ENCODE peak calls at places on chromosomes 11 and 22, in ten cellular contexts. M is CD4-positive, alpha-beta T cell; G is testis; J is IMR-90; P is esophagus squamous epithelium; F is BJ; U is RWPE1; L is tibial artery; E is nephron progenitor cell; Q is astrocyte of the spinal cord. H is an unnamed sample.

GRCh38 chr11:69670158-69670845 is 4.9 kb downstream of the LTO1 start:
- DNase-seq in Q (peak), P (no peak), F (no peak), J (peak), G (peak), E (peak), M (peak), U (peak), L (peak), H (peak)

GRCh38 chr11:629237-629583 is 2.2 kb upstream of the SCT start:
- DNase-seq in M (no peak), J (no peak), E (no peak), Q (no peak), L (no peak), U (no peak), P (no peak), F (no peak), G (no peak), H (no peak)

GRCh38 chr11:47395225-47396048 is 13.0 kb upstream of the SLC39A13 start:
- DNase-seq in G (no peak), U (no peak), Q (no peak), J (no peak), F (no peak), P (no peak), E (no peak), M (no peak), L (peak), H (no peak)

GRCh38 chr11:454043-454442 is 4.0 kb downstream of the PTDSS2 start:
- DNase-seq in U (no peak), Q (no peak), G (no peak), J (no peak), F (no peak), M (no peak), P (no peak), E (no peak), L (no peak), H (no peak)

GRCh38 chr11:1230121-1230455 is 7.2 kb downstream of the MUC5B start:
- DNase-seq in P (no peak), E (no peak), M (no peak), Q (no peak), J (no peak), G (no peak), U (no peak), F (no peak), L (peak), H (no peak)

GRCh38 chr11:122817121-122817520 is 21.2 kb upstream of the CRTAM start:
- DNase-seq in F (no peak), L (no peak), M (no peak), J (no peak), U (peak), G (no peak), Q (no peak), P (no peak), E (no peak), H (no peak)

GRCh38 chr22:39236321-39237275 is 8.2 kb downstream of the PDGFB start:
- DNase-seq in U (no peak), G (no peak), P (no peak), M (peak), L (no peak), Q (no peak), F (no peak), E (no peak), J (no peak), H (no peak)

GRCh38 chr11:124844664-124845079 is 20.6 kb upstream of the ROBO3 start:
- DNase-seq in Q (no peak), J (no peak), U (no peak), L (no peak), P (no peak), M (no peak), E (no peak), G (no peak), F (no peak), H (no peak)

GRCh38 chr11:105878510-105878909 is 143.5 kb downstream of the MSANTD4 start:
- DNase-seq in P (no peak), M (no peak), Q (no peak), L (no peak), G (no peak), E (no peak), F (no peak), J (no peak), U (no peak), H (no peak)

GRCh38 chr11:46278387-46279173 is 1.1 kb downstream of the CREB3L1 start:
- DNase-seq in L (no peak), M (peak), E (peak), J (peak), F (no peak), U (no peak), Q (peak), G (peak), P (no peak), H (peak)

GRCh38 chr11:1853376-1854131 is 670 bp downstream of the LSP1 start:
- DNase-seq in F (no peak), E (no peak), M (peak), Q (no peak), L (no peak), P (no peak), G (no peak), J (no peak), U (no peak), H (no peak)

GRCh38 chr22:44730034-44730433 is 22.3 kb upstream of the ARHGAP8 start:
- DNase-seq in J (no peak), M (no peak), Q (no peak), U (no peak), F (no peak), G (no peak), E (no peak), L (no peak), P (no peak), H (no peak)

GRCh38 chr22:44730490-44731356 is 21.7 kb upstream of the ARHGAP8 start:
- DNase-seq in G (no peak), F (no peak), E (no peak), P (no peak), U (no peak), J (no peak), L (no peak), M (no peak), Q (no peak), H (no peak)

GRCh38 chr22:44727709-44728108 is 24.7 kb upstream of the ARHGAP8 start:
- DNase-seq in J (no peak), F (no peak), Q (no peak), G (no peak), P (no peak), U (no peak), L (no peak), E (no peak), M (no peak), H (no peak)

GRCh38 chr22:44728761-44729261 is 23.6 kb upstream of the ARHGAP8 start:
- DNase-seq in M (no peak), U (no peak), F (no peak), E (no peak), P (no peak), G (peak), L (no peak), J (no peak), Q (no peak), H (no peak)

DNA sequence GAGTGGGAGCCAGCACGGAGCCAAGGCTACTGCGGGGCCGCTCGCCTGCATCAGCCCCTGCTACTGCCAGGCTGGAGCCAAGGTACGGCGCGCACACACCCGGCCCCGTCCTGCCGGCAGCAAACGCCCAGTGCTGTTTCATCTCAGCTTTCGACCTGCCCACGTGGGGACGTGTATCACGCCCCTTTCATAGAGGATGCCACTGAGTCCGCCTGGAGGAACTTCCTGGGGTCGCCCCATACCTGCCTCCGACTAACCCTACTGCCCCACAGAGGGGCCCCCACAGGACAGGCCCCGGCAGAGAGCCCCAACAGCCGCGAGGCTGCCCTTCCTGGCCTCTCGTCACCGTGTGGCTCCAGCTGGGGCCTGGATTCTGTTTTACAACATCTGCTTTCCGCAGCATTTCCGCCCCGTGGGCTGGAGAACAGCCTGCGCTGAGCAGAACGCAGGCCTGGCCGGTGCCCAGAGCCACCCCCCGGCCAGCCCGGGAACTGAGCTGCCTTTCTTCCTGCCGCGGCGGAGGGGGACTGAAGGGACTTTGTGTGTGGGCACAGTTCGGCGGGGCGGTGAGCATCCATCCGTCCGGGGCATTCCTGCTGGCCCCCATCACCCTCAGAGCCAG is 22.9 kb upstream of the ARHGAP8 start:
- DNase-seq in J (peak), P (no peak), U (no peak), L (no peak), M (no peak), G (peak), Q (peak), E (no peak), F (peak), H (peak)
- TF ChIP-seq CTCF in J (peak), P (no peak), U (no peak), L (no peak), M (no peak), G (peak), Q (peak), E (no peak), F (peak), H (peak)

GRCh38 chr11:35274909-35275807 is 136.2 kb downstream of the CD44 start:
- DNase-seq in M (no peak), E (no peak), F (no peak), Q (peak), J (no peak), G (peak), P (no peak), U (no peak), L (peak), H (peak)
- TF ChIP-seq CTCF in M (no peak), E (no peak), F (no peak), Q (no peak), J (no peak), G (no peak), P (no peak), U (no peak), L (no peak), H (no peak)

GRCh38 chr11:78049348-78049747 is 14.3 kb upstream of the THRSP start:
- DNase-seq in G (no peak), M (no peak), U (no peak), E (no peak), L (no peak), J (no peak), F (no peak), Q (no peak), P (no peak), H (no peak)
- TF ChIP-seq CTCF in G (no peak), M (no peak), U (no peak), E (no peak), L (no peak), J (no peak), F (no peak), Q (no peak), P (no peak), H (no peak)

GRCh38 chr22:43783777-43784176 is 28.3 kb downstream of the EFCAB6 start:
- DNase-seq in G (no peak), F (no peak), E (no peak), L (no peak), U (no peak), J (no peak), Q (no peak), P (no peak), M (no peak), H (no peak)
- TF ChIP-seq CTCF in G (no peak), F (peak), E (no peak), L (no peak), U (no peak), J (peak), Q (no peak), P (no peak), M (no peak), H (peak)

DNA sequence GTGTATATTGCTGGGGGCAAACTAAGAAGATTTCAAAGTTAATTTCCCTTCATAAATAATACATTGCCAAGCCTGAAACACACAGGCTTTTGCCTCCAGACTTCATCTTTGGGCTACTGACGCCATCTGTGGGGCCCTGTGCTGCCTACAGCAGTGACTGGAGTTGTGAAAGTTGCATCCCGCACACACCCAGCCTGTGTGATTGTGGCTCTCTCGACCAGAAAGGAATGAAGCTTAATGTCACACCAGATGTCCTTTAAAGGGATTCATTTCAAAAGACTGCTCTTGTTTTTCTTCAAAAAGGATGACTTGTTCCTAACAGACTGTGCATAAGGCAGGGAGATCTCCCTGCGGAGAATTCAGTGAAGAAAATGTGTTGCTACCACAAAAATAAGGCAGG is 210.5 kb downstream of the FAM181B start:
- DNase-seq in G (peak), J (no peak), U (no peak), P (no peak), F (no peak), E (no peak), L (no peak), M (no peak), Q (no peak), H (no peak)
- TF ChIP-seq CTCF in G (no peak), J (no peak), U (no peak), P (no peak), F (no peak), E (no peak), L (no peak), M (no peak), Q (no peak), H (no peak)

GRCh38 chr11:9277176-9277575 is 12.0 kb upstream of the DENND5A start:
- DNase-seq in F (no peak), Q (no peak), U (no peak), G (no peak), P (no peak), J (no peak), M (no peak), L (no peak), E (no peak), H (no peak)

GRCh38 chr11:9273430-9274336 is 8.5 kb upstream of the DENND5A start:
- DNase-seq in J (peak), P (no peak), G (no peak), U (no peak), E (no peak), M (no peak), L (peak), Q (peak), F (no peak), H (no peak)

GRCh38 chr11:9274499-9275228 is 9.5 kb upstream of the DENND5A start:
- DNase-seq in J (no peak), E (no peak), L (no peak), Q (no peak), P (no peak), F (no peak), M (no peak), G (no peak), U (no peak), H (no peak)

GRCh38 chr11:9280655-9281301 is 15.6 kb upstream of the DENND5A start:
- DNase-seq in E (no peak), U (no peak), Q (peak), F (no peak), J (peak), G (no peak), L (no peak), P (no peak), M (peak), H (no peak)

DNA sequence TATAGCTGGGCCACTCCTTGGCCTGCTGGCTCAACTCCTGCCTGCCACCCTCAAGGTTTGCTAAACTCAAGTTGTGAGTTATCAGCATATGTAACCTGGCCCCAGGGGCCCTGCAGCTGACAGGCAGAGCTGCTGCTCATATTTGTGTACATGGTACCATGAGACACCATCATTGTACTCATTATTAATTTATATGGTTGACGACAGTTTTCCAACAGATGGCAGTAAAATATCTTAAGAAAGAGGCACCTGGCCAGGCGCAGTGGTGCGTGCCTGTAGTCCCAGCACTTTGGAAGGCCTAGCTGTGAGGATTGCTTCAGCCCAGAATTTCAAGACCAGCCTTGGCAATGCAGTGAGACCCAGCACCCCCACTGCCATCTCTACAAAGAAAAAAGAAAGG is 11.4 kb upstream of the DENND5A start:
- DNase-seq in G (no peak), M (no peak), L (peak), J (no peak), F (no peak), E (no peak), Q (no peak), U (no peak), P (no peak), H (no peak)
- TF ChIP-seq CTCF in G (no peak), M (no peak), L (no peak), J (no peak), F (no peak), E (no peak), Q (no peak), U (no peak), P (no peak), H (no peak)

H was measured in HFFc6.